ENCODE peak calls at places on chromosomes 3 and 15, in six cellular contexts. One of them, this sample, is unnamed.

GRCh38 chr3:143360244-143360643 is 240.7 kb downstream of the CHST2 start:
- DNase-seq in stimulated activated CD4-positive, alpha-beta T cell treated with anti-CD3 and anti-CD28 coated beads, Interleukin-2, amount 100 ng/mL, for 4 hours: no peak
- DNase-seq in nephron progenitor cell: no peak
- DNase-seq in progenitor cell of endocrine pancreas: no peak
- DNase-seq in AG09309: no peak
- DNase-seq in adrenal gland: no peak
- DNase-seq in this sample: no peak

GRCh38 chr3:196044513-196044912 is 37.4 kb downstream of the TFRC start:
- DNase-seq in stimulated activated CD4-positive, alpha-beta T cell treated with anti-CD3 and anti-CD28 coated beads, Interleukin-2, amount 100 ng/mL, for 4 hours: no peak
- DNase-seq in nephron progenitor cell: no peak
- DNase-seq in progenitor cell of endocrine pancreas: no peak
- DNase-seq in AG09309: no peak
- DNase-seq in adrenal gland: no peak
- DNase-seq in this sample: no peak

GRCh38 chr15:58929891-58930416 is 3.5 kb downstream of the SLTM start:
- DNase-seq in stimulated activated CD4-positive, alpha-beta T cell treated with anti-CD3 and anti-CD28 coated beads, Interleukin-2, amount 100 ng/mL, for 4 hours: no peak
- DNase-seq in nephron progenitor cell: no peak
- DNase-seq in progenitor cell of endocrine pancreas: no peak
- DNase-seq in AG09309: no peak
- DNase-seq in adrenal gland: no peak
- DNase-seq in this sample: no peak

GRCh38 chr3:115217678-115218451 is 70.8 kb upstream of the ZBTB20 start:
- DNase-seq in stimulated activated CD4-positive, alpha-beta T cell treated with anti-CD3 and anti-CD28 coated beads, Interleukin-2, amount 100 ng/mL, for 4 hours: no peak
- DNase-seq in nephron progenitor cell: peak; percentile 42
- DNase-seq in progenitor cell of endocrine pancreas: no peak
- DNase-seq in AG09309: peak; percentile 31
- DNase-seq in adrenal gland: peak; percentile 27
- DNase-seq in this sample: peak; percentile 64

GRCh38 chr15:48021336-48022086 is 99.3 kb upstream of the SLC24A5 start:
- DNase-seq in stimulated activated CD4-positive, alpha-beta T cell treated with anti-CD3 and anti-CD28 coated beads, Interleukin-2, amount 100 ng/mL, for 4 hours: no peak
- DNase-seq in nephron progenitor cell: no peak
- DNase-seq in progenitor cell of endocrine pancreas: no peak
- DNase-seq in AG09309: no peak
- DNase-seq in adrenal gland: no peak
- DNase-seq in this sample: peak; percentile 30

GRCh38 chr15:92601940-92602593 is 53.5 kb downstream of the FAM174B start:
- DNase-seq in stimulated activated CD4-positive, alpha-beta T cell treated with anti-CD3 and anti-CD28 coated beads, Interleukin-2, amount 100 ng/mL, for 4 hours: no peak
- DNase-seq in nephron progenitor cell: no peak
- DNase-seq in progenitor cell of endocrine pancreas: no peak
- DNase-seq in AG09309: no peak
- DNase-seq in adrenal gland: no peak
- DNase-seq in this sample: no peak

GRCh38 chr3:53704363-53704725 is 141.9 kb downstream of the CHDH start:
- DNase-seq in stimulated activated CD4-positive, alpha-beta T cell treated with anti-CD3 and anti-CD28 coated beads, Interleukin-2, amount 100 ng/mL, for 4 hours: no peak
- DNase-seq in nephron progenitor cell: no peak
- DNase-seq in progenitor cell of endocrine pancreas: no peak
- DNase-seq in AG09309: no peak
- DNase-seq in adrenal gland: no peak
- DNase-seq in this sample: no peak

GRCh38 chr3:170953736-170954135 is 45.3 kb upstream of the EIF5A2 start:
- DNase-seq in stimulated activated CD4-positive, alpha-beta T cell treated with anti-CD3 and anti-CD28 coated beads, Interleukin-2, amount 100 ng/mL, for 4 hours: no peak
- DNase-seq in nephron progenitor cell: no peak
- DNase-seq in progenitor cell of endocrine pancreas: no peak
- DNase-seq in AG09309: no peak
- DNase-seq in adrenal gland: no peak
- DNase-seq in this sample: no peak

This sample was measured in mesenchymal stem cell.